ENCODE peak calls at places on chromosomes 4 and X, in six cellular contexts. One of them, this sample, is unnamed.

GRCh38 chr4:101885574-101885973 is 95.0 kb downstream of the BANK1 start:
- DNase-seq in stimulated activated naive CD4-positive, alpha-beta T cell: no peak
- DNase-seq in LoVo: no peak
- DNase-seq in H54: no peak
- DNase-seq in ureter: no peak
- DNase-seq in BJ: no peak
- DNase-seq in this sample: no peak

GRCh38 chr4:52576326-52576725 is 82.8 kb downstream of the USP46 start:
- DNase-seq in H54: no peak
- DNase-seq in BJ: no peak
- DNase-seq in ureter: no peak
- DNase-seq in stimulated activated naive CD4-positive, alpha-beta T cell: no peak
- DNase-seq in LoVo: no peak
- DNase-seq in this sample: no peak

GRCh38 chrX:116232833-116233232 is 62.3 kb downstream of the AGTR2 start:
- DNase-seq in stimulated activated naive CD4-positive, alpha-beta T cell: no peak
- DNase-seq in BJ: no peak
- DNase-seq in LoVo: no peak
- DNase-seq in ureter: no peak
- DNase-seq in H54: no peak
- DNase-seq in this sample: no peak

GRCh38 chr4:139492429-139492828 is 38.5 kb downstream of the RAB33B start:
- DNase-seq in H54: no peak
- DNase-seq in ureter: no peak
- DNase-seq in BJ: no peak
- DNase-seq in LoVo: no peak
- DNase-seq in stimulated activated naive CD4-positive, alpha-beta T cell: no peak
- DNase-seq in this sample: no peak

GRCh38 chr4:24644983-24645764 is 60.8 kb upstream of the DHX15 start:
- DNase-seq in stimulated activated naive CD4-positive, alpha-beta T cell: no peak
- DNase-seq in ureter: no peak
- DNase-seq in H54: no peak
- DNase-seq in LoVo: no peak
- DNase-seq in BJ: no peak
- DNase-seq in this sample: no peak

GRCh38 chrX:36721990-36722389 is 286.2 kb upstream of the FAM47C start:
- DNase-seq in BJ: no peak
- DNase-seq in H54: no peak
- DNase-seq in LoVo: no peak
- DNase-seq in ureter: no peak
- DNase-seq in stimulated activated naive CD4-positive, alpha-beta T cell: no peak
- DNase-seq in this sample: no peak

GRCh38 chr4:53705151-53705764 is 114.0 kb upstream of the LNX1 start:
- DNase-seq in BJ: no peak
- DNase-seq in ureter: no peak
- DNase-seq in LoVo: no peak
- DNase-seq in H54: no peak
- DNase-seq in stimulated activated naive CD4-positive, alpha-beta T cell: no peak
- DNase-seq in this sample: no peak

GRCh38 chr4:138308421-138308820 is 66.3 kb upstream of the SLC7A11 start:
- DNase-seq in ureter: no peak
- DNase-seq in H54: peak
- DNase-seq in BJ: peak
- DNase-seq in stimulated activated naive CD4-positive, alpha-beta T cell: no peak
- DNase-seq in LoVo: no peak
- DNase-seq in this sample: no peak

GRCh38 chr4:180060159-180060889 is 2182.9 kb upstream of the TENM3 start:
- DNase-seq in H54: no peak
- DNase-seq in ureter: no peak
- DNase-seq in stimulated activated naive CD4-positive, alpha-beta T cell: no peak
- DNase-seq in LoVo: no peak
- DNase-seq in BJ: no peak
- DNase-seq in this sample: no peak